ENCODE peak calls at places on chromosomes 5 and 9, in five cellular contexts. K is lower lobe of right lung; G is heart left ventricle; F is CD8-positive, alpha-beta T cell; P is lung. O is an unnamed sample.
A peak's percentile ranks its signal among the peaks of the same experiment; 100 is the strongest.

GRCh38 chr9:122374885-122375420 is 4.1 kb downstream of the PTGS1 start:
- DNase-seq in K (peak; percentile 62), P (no peak), G (peak; percentile 80), F (no peak), O (peak; percentile 81)

GRCh38 chr5:146825033-146825432 is 53.5 kb downstream of the PPP2R2B start:
- DNase-seq in P (no peak), G (peak; percentile 18), K (no peak), F (no peak), O (peak; percentile 16)

GRCh38 chr5:39005566-39006232 is 68.5 kb downstream of the RICTOR start:
- DNase-seq in F (peak; percentile 8), G (no peak), K (no peak), P (no peak), O (peak; percentile 5)

GRCh38 chr9:84781431-84781830 is 111.9 kb downstream of the NTRK2 start:
- DNase-seq in G (no peak), P (no peak), F (no peak), K (no peak), O (peak; percentile 24)

GRCh38 chr5:10308844-10309243 is 1.1 kb upstream of the CMBL start:
- DNase-seq in K (no peak), G (no peak), P (no peak), F (no peak), O (no peak)

GRCh38 chr9:111186021-111186420 is 144.0 kb downstream of the OR2K2 start:
- DNase-seq in G (no peak), P (no peak), K (no peak), F (no peak), O (no peak)

GRCh38 chr5:34552686-34553085 is 103.4 kb upstream of the RAI14 start:
- DNase-seq in P (no peak), G (no peak), F (no peak), K (no peak), O (no peak)

GRCh38 chr9:83778164-83778563 is 39.4 kb downstream of the GKAP1 start:
- DNase-seq in F (no peak), K (no peak), G (no peak), P (no peak), O (no peak)

GRCh38 chr5:116544542-116545241 is 29.9 kb downstream of the SEMA6A start:
- DNase-seq in G (no peak), F (no peak), P (no peak), K (no peak), O (no peak)

GRCh38 chr9:134062461-134063087 is 5.3 kb downstream of the BRD3 start:
- DNase-seq in F (no peak), K (no peak), P (no peak), G (no peak), O (no peak)

GRCh38 chr5:172481011-172481410 is 26.7 kb upstream of the SH3PXD2B start:
- DNase-seq in P (no peak), G (no peak), F (no peak), K (no peak), O (no peak)

GRCh38 chr9:99135498-99135897 is 30.6 kb downstream of the TGFBR1 start:
- DNase-seq in K (no peak), G (no peak), P (no peak), F (no peak), O (no peak)

GRCh38 chr9:22050924-22051323 is 41.8 kb upstream of the CDKN2B start:
- DNase-seq in F (no peak), G (no peak), K (no peak), P (no peak), O (no peak)

GRCh38 chr5:177089825-177090641 is 3.3 kb downstream of the FGFR4 start:
- DNase-seq in K (no peak), P (no peak), G (no peak), F (no peak), O (no peak)

GRCh38 chr5:111975133-111975532 is 218.1 kb upstream of the NREP start:
- DNase-seq in K (no peak), G (no peak), P (no peak), F (no peak), O (no peak)

GRCh38 chr9:133359420-133360175 is 3.2 kb downstream of the SURF2 start:
- DNase-seq in G (no peak), K (peak; percentile 44), P (no peak), F (no peak), O (no peak)

GRCh38 chr5:83718936-83719495 is 1.6 kb downstream of the HAPLN1 start:
- DNase-seq in P (no peak), F (no peak), K (no peak), G (no peak), O (no peak)

GRCh38 chr5:31573494-31573893 is 41.4 kb downstream of the C5orf22 start:
- DNase-seq in P (no peak), F (no peak), K (no peak), G (no peak), O (no peak)

GRCh38 chr5:132414634-132415377 is 45.3 kb downstream of the SLC22A5 start:
- DNase-seq in K (no peak), F (no peak), P (no peak), G (no peak), O (peak; percentile 93)
- H3K27ac ChIP-seq in K (peak overlapping the region; percentile 71), F (no peak overlapping the region), P (no peak overlapping the region), G (peak overlapping the region; percentile 98), O (peak overlapping the region; percentile 86)

GRCh38 chr9:93288341-93288740 is 104.4 kb downstream of the WNK2 start:
- DNase-seq in K (no peak), G (no peak), P (no peak), F (no peak), O (no peak)
- TF ChIP-seq CTCF in K (no peak), G (no peak), P (no peak), F (no peak), O (no peak)

GRCh38 chr5:42876375-42876844 is 64.7 kb upstream of the SELENOP start:
- DNase-seq in P (no peak), F (no peak), G (no peak), K (no peak), O (no peak)

GRCh38 chr5:42872865-42873264 is 61.2 kb upstream of the SELENOP start:
- DNase-seq in K (no peak), G (no peak), P (no peak), F (no peak), O (no peak)

GRCh38 chr5:42875211-42875610 is 63.5 kb upstream of the SELENOP start:
- DNase-seq in P (no peak), K (no peak), F (no peak), G (no peak), O (no peak)

GRCh38 chr5:42874621-42875198 is 63.0 kb upstream of the SELENOP start:
- DNase-seq in K (no peak), F (no peak), G (no peak), P (no peak), O (no peak)

GRCh38 chr5:42875785-42876374 is 64.2 kb upstream of the SELENOP start:
- DNase-seq in P (no peak), F (no peak), G (no peak), K (no peak), O (no peak)
- H3K27ac ChIP-seq in P (no peak overlapping the region), F (no peak overlapping the region), G (no peak overlapping the region), K (no peak overlapping the region), O (no peak overlapping the region)

GRCh38 chr5:150573216-150573615 is 65.3 kb downstream of the NDST1 start:
- DNase-seq in K (no peak), P (no peak), G (no peak), F (no peak), O (no peak)

GRCh38 chr5:150575745-150576448 is 64.6 kb upstream of the SYNPO start:
- DNase-seq in P (no peak), G (no peak), K (no peak), F (no peak), O (no peak)

GRCh38 chr5:150571836-150572235 is 63.9 kb downstream of the NDST1 start:
- DNase-seq in K (no peak), G (no peak), P (no peak), F (no peak), O (no peak)

GRCh38 chr5:150574818-150575537 is 65.5 kb upstream of the SYNPO start:
- DNase-seq in P (no peak), K (no peak), G (no peak), F (no peak), O (no peak)

GRCh38 chr5:150573867-150574817 is 66.2 kb downstream of the NDST1 start:
- DNase-seq in P (no peak), G (no peak), F (no peak), K (no peak), O (no peak)
- TF ChIP-seq CTCF in P (no peak), G (no peak), F (no peak), K (no peak), O (no peak)

DNA sequence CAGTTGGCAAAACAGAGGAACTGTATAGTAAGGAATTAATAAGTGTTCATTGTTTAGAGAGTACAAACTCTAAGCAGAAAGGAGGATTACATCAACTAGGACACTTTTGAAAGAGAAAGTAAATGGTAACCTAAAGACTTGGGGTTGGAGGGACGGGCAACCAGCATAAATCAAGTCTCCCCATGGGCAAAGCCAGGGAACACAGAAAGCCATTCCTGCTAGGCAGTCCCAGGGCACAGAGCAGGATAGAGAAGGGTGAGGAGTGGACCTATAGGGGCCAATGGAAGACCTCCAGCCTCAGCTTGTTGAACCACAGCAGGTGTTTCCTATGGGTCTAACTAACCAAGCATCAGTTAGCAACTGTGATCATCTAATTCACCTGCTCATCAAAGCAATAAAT is 9.2 kb upstream of the ERAP1 start:
- DNase-seq in F (no peak), K (no peak), G (no peak), P (no peak), O (no peak)
- H3K27ac ChIP-seq in F (peak overlapping the region; percentile 62), K (no peak overlapping the region), G (no peak overlapping the region), P (no peak overlapping the region), O (no peak overlapping the region)

GRCh38 chr5:37045703-37046102 is 169.1 kb downstream of the NIPBL start:
- DNase-seq in K (no peak), F (no peak), P (no peak), G (no peak), O (no peak)

GRCh38 chr5:37047947-37048346 is 171.4 kb downstream of the NIPBL start:
- DNase-seq in K (no peak), G (no peak), F (no peak), P (no peak), O (no peak)

GRCh38 chr5:37044120-37044519 is 167.6 kb downstream of the NIPBL start:
- DNase-seq in P (no peak), G (no peak), F (no peak), K (no peak), O (no peak)

GRCh38 chr5:37039824-37040223 is 163.3 kb downstream of the NIPBL start:
- DNase-seq in G (no peak), K (no peak), F (no peak), P (no peak), O (no peak)

DNA sequence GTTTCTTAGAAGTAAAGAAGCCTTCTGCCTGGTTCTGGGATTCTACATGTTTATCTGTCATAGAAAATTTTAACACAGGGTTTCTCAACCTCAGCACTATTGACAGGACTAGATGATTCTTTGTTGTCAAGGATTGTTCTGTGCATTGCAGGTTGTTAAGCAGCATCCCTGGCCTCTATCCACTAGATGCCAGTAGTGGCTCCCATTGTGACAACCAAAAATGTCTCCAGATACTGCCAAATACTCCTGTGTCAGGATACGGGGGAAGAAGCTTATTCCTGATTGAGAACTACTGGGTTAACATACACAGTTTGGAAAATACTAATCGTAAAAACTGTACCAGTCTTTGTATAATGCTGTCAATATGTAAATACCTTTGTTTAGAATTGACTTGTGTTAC is 167.1 kb downstream of the NIPBL start:
- DNase-seq in G (no peak), K (no peak), P (no peak), F (no peak), O (no peak)
- TF ChIP-seq CTCF in G (no peak), K (no peak), P (no peak), F (no peak), O (no peak)

O was measured in RWPE1.